ENCODE peak calls at places on chromosomes 16 and 17, in six cellular contexts. B is NCI-H1417; Z is progenitor cell of endocrine pancreas; C is stimulated activated CD4-positive, alpha-beta T cell treated with anti-CD3 and anti-CD28 coated beads, Interleukin-4, amount 100 ng/mL, for 4 hours; L is activated CD8-positive, alpha-beta memory T cell treated with anti-CD3 and anti-CD28 coated beads for 4 hours; M is GM04504. E is an unnamed sample.

GRCh38 chr16:29883987-29884386 is 15.4 kb downstream of the SEZ6L2 start:
- DNase-seq in B (no peak), Z (no peak), C (no peak), L (no peak), M (no peak), E (no peak)

GRCh38 chr17:74113326-74113725 is 90.2 kb upstream of the RPL38 start:
- DNase-seq in B (no peak), Z (no peak), C (no peak), L (no peak), M (no peak), E (no peak)

GRCh38 chr17:4554441-4554996 is 665 bp downstream of the MYBBP1A start:
- DNase-seq in B (no peak), Z (no peak), C (no peak), L (no peak), M (no peak), E (no peak)

GRCh38 chr16:84557504-84557903 is 53.0 kb upstream of the MEAK7 start:
- DNase-seq in B (no peak), Z (no peak), C (no peak), L (no peak), M (no peak), E (no peak)

GRCh38 chr17:60043846-60044245 is 34.9 kb downstream of the HEATR6 start:
- DNase-seq in B (no peak), Z (no peak), C (no peak), L (no peak), M (no peak), E (no peak)

GRCh38 chr17:77733576-77734296 is 224.8 kb upstream of the TNRC6C start:
- DNase-seq in B (no peak), Z (no peak), C (no peak), L (no peak), M (no peak), E (no peak)

GRCh38 chr17:76537288-76537577 is 276 bp downstream of the CYGB start:
- DNase-seq in B (no peak), Z (no peak), C (no peak), L (no peak), M (no peak), E (no peak)

GRCh38 chr17:550776-551175 is 163.9 kb downstream of the VPS53 start:
- DNase-seq in B (no peak), Z (no peak), C (no peak), L (no peak), M (no peak), E (no peak)

GRCh38 chr17:48643697-48644012 is 17.5 kb upstream of the HOXB9 start:
- DNase-seq in B (no peak), Z (no peak), C (no peak), L (no peak), M (no peak), E (no peak)

GRCh38 chr16:2341456-2342447 is 1.2 kb upstream of the ABCA3 start:
- DNase-seq in B (peak), Z (peak), C (no peak), L (no peak), M (no peak), E (no peak)

GRCh38 chr16:31333686-31334649 is 21.0 kb upstream of the ITGAX start:
- DNase-seq in B (peak), Z (no peak), C (peak), L (no peak), M (no peak), E (peak)

GRCh38 chr16:90018297-90019200 is 707 bp downstream of the DBNDD1 start:
- DNase-seq in B (peak), Z (peak), C (no peak), L (no peak), M (no peak), E (no peak)

GRCh38 chr16:74372369-74372768 is 3.7 kb upstream of the NPIPB15 start:
- DNase-seq in B (no peak), Z (no peak), C (no peak), L (no peak), M (no peak), E (no peak)

E was measured in HCT116.